ENCODE peak calls at places on chromosomes 13 and 19, in ten cellular contexts. U is T47D; B is CD4-positive, CD25-positive, alpha-beta regulatory T cell; L is RWPE1; J is aorta; Y is stimulated activated CD8-positive, alpha-beta memory T cell treated with anti-CD3 and anti-CD28 coated beads, Interleukin-15, amount 100 ng/mL, for 4 hours; O is T-helper 2 cell; N is caudate nucleus; V is midbrain; R is AG08395. I is an unnamed sample.

GRCh38 chr19:49921871-49922755 is 6.9 kb upstream of the ATF5 start:
- DNase-seq in B (no peak), L (no peak), O (no peak), Y (no peak), R (peak), J (no peak), U (no peak), N (no peak), V (no peak), I (no peak)

GRCh38 chr13:39637890-39638289 is 17.6 kb upstream of the COG6 start:
- DNase-seq in Y (no peak), V (no peak), J (no peak), R (no peak), N (no peak), O (no peak), B (no peak), L (no peak), U (no peak), I (no peak)

GRCh38 chr19:50716178-50717025 is 3.2 kb downstream of the SHANK1 start:
- DNase-seq in Y (no peak), L (no peak), R (no peak), B (no peak), J (no peak), O (no peak), N (no peak), V (no peak), U (no peak), I (no peak)

GRCh38 chr13:22736084-22736767 is 444.6 kb upstream of the SGCG start:
- DNase-seq in O (no peak), U (no peak), N (no peak), B (no peak), V (no peak), R (no peak), J (no peak), L (no peak), Y (no peak), I (no peak)

GRCh38 chr19:3771906-3772450 is at the start of gene RAX2:
- DNase-seq in J (no peak), N (no peak), R (no peak), B (no peak), O (no peak), V (no peak), L (no peak), U (no peak), Y (no peak), I (no peak)

GRCh38 chr19:2261438-2262172 is 5.4 kb upstream of the JSRP1 start:
- DNase-seq in J (no peak), L (no peak), V (no peak), R (no peak), U (no peak), B (peak), Y (no peak), O (peak), N (no peak), I (no peak)

GRCh38 chr13:64158910-64159309 is 2743.3 kb upstream of the PCDH20 start:
- DNase-seq in B (no peak), J (no peak), N (no peak), O (no peak), U (no peak), Y (no peak), L (peak), R (peak), V (no peak), I (no peak)

GRCh38 chr19:44476559-44477408 is 23.5 kb downstream of the ZNF180 start:
- DNase-seq in B (no peak), U (peak), L (no peak), V (no peak), J (no peak), N (no peak), Y (no peak), O (no peak), R (no peak), I (no peak)

GRCh38 chr13:111467111-111467890 is 146.9 kb downstream of the TEX29 start:
- DNase-seq in U (no peak), O (no peak), Y (no peak), V (no peak), N (no peak), L (no peak), J (no peak), B (no peak), R (no peak), I (no peak)

GRCh38 chr19:45469835-45470146 is 2.0 kb downstream of the FOSB start:
- DNase-seq in J (no peak), B (peak), V (no peak), Y (no peak), R (no peak), N (no peak), U (no peak), O (no peak), L (peak), I (no peak)

GRCh38 chr19:48484931-48485612 is 15.9 kb downstream of the CYTH2 start:
- DNase-seq in R (no peak), O (no peak), B (no peak), L (no peak), J (no peak), U (no peak), Y (no peak), V (no peak), N (no peak), I (no peak)

GRCh38 chr13:85497652-85498051 is 301.6 kb downstream of the SLITRK6 start:
- DNase-seq in U (peak), O (no peak), L (peak), J (no peak), V (no peak), N (no peak), R (peak), Y (no peak), B (no peak), I (no peak)

GRCh38 chr13:26480246-26480855 is 77.1 kb upstream of the WASF3 start:
- DNase-seq in U (no peak), V (no peak), L (peak), R (peak), O (no peak), J (no peak), N (no peak), B (no peak), Y (no peak), I (no peak)

GRCh38 chr19:889662-890295 is 3.2 kb downstream of the MED16 start:
- DNase-seq in Y (no peak), R (no peak), J (no peak), O (no peak), L (no peak), U (no peak), V (no peak), N (no peak), B (no peak), I (no peak)

GRCh38 chr19:2512523-2513431 is 36.9 kb downstream of the GADD45B start:
- DNase-seq in N (no peak), U (no peak), O (no peak), V (no peak), Y (no peak), L (no peak), R (no peak), J (no peak), B (no peak), I (no peak)

GRCh38 chr13:53010374-53011105 is 18.1 kb upstream of the OLFM4 start:
- DNase-seq in J (no peak), N (no peak), R (no peak), V (no peak), O (no peak), U (peak), B (no peak), Y (no peak), L (peak), I (no peak)

GRCh38 chr19:7293795-7294570 is at the start of gene INSR:
- DNase-seq in Y (peak), N (peak), B (no peak), V (peak), O (peak), R (peak), J (peak), U (peak), L (peak), I (peak)

GRCh38 chr13:47932953-47933687 is 68.0 kb downstream of the SUCLA2 start:
- DNase-seq in B (no peak), J (no peak), R (no peak), N (no peak), V (no peak), L (no peak), U (no peak), O (no peak), Y (no peak), I (no peak)

I was measured in occipital lobe.